ENCODE peak calls at places on chromosomes 13 and 19, in eight cellular contexts. J, Y, K, B, E, R, X and H are unnamed samples.

GRCh38 chr13:42788601-42789000 is 7.2 kb downstream of the FAM216B start:
- DNase-seq in J (no peak), E (no peak), R (no peak), B (no peak), Y (peak), X (no peak), K (no peak), H (no peak)

GRCh38 chr13:38803566-38803965 is 116.7 kb downstream of the FREM2 start:
- DNase-seq in B (no peak), Y (no peak), K (no peak), R (no peak), J (no peak), X (no peak), E (no peak), H (no peak)

GRCh38 chr19:32406161-32407003 is 812 bp downstream of the DPY19L3 start:
- DNase-seq in Y (no peak), X (no peak), K (peak), R (no peak), J (no peak), B (no peak), E (no peak), H (no peak)

GRCh38 chr13:20582026-20582425 is 15.1 kb downstream of the IFT88 start:
- DNase-seq in X (no peak), R (no peak), Y (no peak), B (no peak), J (no peak), E (no peak), K (no peak), H (no peak)

GRCh38 chr19:33398361-33399060 is 25.0 kb downstream of the CEBPG start:
- DNase-seq in R (no peak), B (no peak), J (no peak), X (no peak), K (no peak), E (no peak), Y (no peak), H (no peak)

GRCh38 chr19:42285988-42286348 is 16.0 kb upstream of the PRR19 start:
- DNase-seq in K (no peak), R (no peak), Y (no peak), B (no peak), J (no peak), X (no peak), E (no peak), H (no peak)

GRCh38 chr19:45601524-45602522 is at the start of gene GPR4:
- DNase-seq in K (peak), X (no peak), R (peak), Y (no peak), B (peak), J (no peak), E (no peak), H (no peak)

GRCh38 chr19:45161715-45162463 is 1.1 kb upstream of the NKPD1 start:
- DNase-seq in B (peak), X (peak), E (no peak), Y (no peak), K (peak), R (no peak), J (peak), H (no peak)

GRCh38 chr13:27006519-27007161 is 165.0 kb downstream of the USP12 start:
- DNase-seq in X (peak), K (peak), B (peak), J (peak), R (no peak), E (no peak), Y (no peak), H (peak)

GRCh38 chr19:58350871-58351557 is 2.3 kb downstream of the A1BG start:
- DNase-seq in J (no peak), B (peak), X (no peak), Y (no peak), K (no peak), R (no peak), E (no peak), H (no peak)

GRCh38 chr13:60286707-60287106 is 110.3 kb upstream of the TDRD3 start:
- DNase-seq in B (no peak), E (no peak), J (no peak), K (peak), R (no peak), X (no peak), Y (no peak), H (no peak)

GRCh38 chr19:2047076-2047448 is 4.0 kb downstream of the MKNK2 start:
- DNase-seq in R (no peak), X (no peak), K (no peak), B (no peak), Y (no peak), J (no peak), E (no peak), H (no peak)
- TF ChIP-seq CTCF in R (no peak), X (no peak), K (no peak), B (no peak), Y (no peak), J (no peak), E (no peak), H (no peak)

GRCh38 chr19:40603719-40604646 is 2.8 kb downstream of the LTBP4 start:
- DNase-seq in J (peak), X (peak), E (peak), B (peak), R (peak), K (peak), Y (peak), H (peak)

GRCh38 chr19:40603071-40603718 is 2.0 kb downstream of the LTBP4 start:
- DNase-seq in J (peak), K (no peak), Y (peak), B (no peak), R (no peak), E (no peak), X (peak), H (peak)

GRCh38 chr19:40604647-40605200 is 3.6 kb downstream of the LTBP4 start:
- DNase-seq in Y (peak), R (no peak), B (no peak), X (no peak), E (no peak), K (no peak), J (no peak), H (no peak)

GRCh38 chr19:40607311-40607871 is 6.2 kb downstream of the LTBP4 start:
- DNase-seq in R (no peak), K (no peak), Y (no peak), J (no peak), B (peak), E (no peak), X (no peak), H (no peak)

DNA sequence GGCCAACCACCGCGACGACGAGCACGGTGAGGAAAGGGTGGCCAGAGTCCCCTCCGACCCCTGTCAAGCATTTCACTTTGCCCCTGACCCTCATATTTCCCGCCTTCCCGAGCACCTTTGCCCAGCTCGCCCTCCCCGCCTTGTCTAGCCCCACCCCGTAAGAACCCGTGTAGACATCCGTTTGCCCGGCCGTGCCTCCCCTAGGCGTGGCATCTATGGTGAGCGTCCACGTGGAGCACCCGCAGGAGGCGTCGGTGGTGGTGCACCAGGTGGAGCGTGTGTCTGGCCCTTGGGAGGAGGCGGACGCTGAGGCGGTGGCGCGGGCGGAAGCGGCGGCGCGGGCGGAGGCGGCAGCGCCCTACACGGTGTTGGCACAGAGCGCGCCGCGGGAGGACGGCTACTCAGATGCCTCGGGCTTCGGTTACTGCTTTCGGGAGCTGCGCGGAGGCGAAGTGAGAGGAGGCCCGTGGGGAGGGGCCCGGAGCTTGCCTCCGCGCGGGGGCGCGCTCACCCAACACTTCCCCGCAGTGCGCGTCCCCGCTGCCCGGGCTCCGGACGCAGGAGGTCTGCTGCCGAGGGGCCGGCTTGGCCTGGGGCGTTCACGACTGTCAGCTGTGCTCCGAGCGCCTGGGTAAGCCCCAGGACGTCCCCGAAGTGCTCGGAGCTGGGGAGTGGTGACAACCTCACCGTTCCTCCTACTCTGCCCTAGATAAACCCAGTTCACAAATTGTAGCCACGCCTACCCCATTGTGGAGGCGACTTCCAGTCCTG is 4.2 kb downstream of the LTBP4 start:
- DNase-seq in R (peak), E (no peak), Y (peak), K (peak), X (peak), J (peak), B (peak), H (no peak)
- TF ChIP-seq CTCF in R (peak), E (no peak), Y (peak), K (no peak), X (no peak), J (peak), B (no peak), H (no peak)

GRCh38 chr13:32031025-32031814 is at the start of gene FRY:
- DNase-seq in K (peak), X (peak), R (peak), J (peak), Y (peak), B (peak), E (peak), H (peak)
- TF ChIP-seq CTCF in K (no peak), X (peak), R (peak), J (peak), Y (peak), B (no peak), E (peak), H (no peak)

GRCh38 chr13:82758056-82758455 is 1124.2 kb downstream of the SLITRK1 start:
- DNase-seq in R (no peak), E (no peak), X (no peak), B (no peak), Y (peak), J (peak), K (peak), H (no peak)
- TF ChIP-seq CTCF in R (no peak), E (no peak), X (no peak), B (peak), Y (peak), J (peak), K (peak), H (peak)

GRCh38 chr13:108508263-108508662 is 121.1 kb upstream of the MYO16 start:
- DNase-seq in X (peak), K (no peak), R (no peak), Y (peak), J (peak), B (no peak), E (no peak), H (no peak)
- TF ChIP-seq CTCF in X (peak), K (peak), R (peak), Y (peak), J (peak), B (no peak), E (peak), H (peak)